ENCODE peak calls at places on chromosomes 2 and 18, in eight cellular contexts. I, F, U, H, O, Y, P and E are unnamed samples.

GRCh38 chr18:27206411-27206810 is 21.3 kb upstream of the CHST9 start:
- DNase-seq in P (no peak), I (no peak), H (no peak), O (no peak), Y (no peak), F (no peak), U (no peak), E (no peak)

GRCh38 chr18:58402247-58402646 is 226.6 kb downstream of the ALPK2 start:
- DNase-seq in U (no peak), P (peak), I (no peak), H (no peak), Y (peak), O (no peak), F (no peak), E (no peak)

GRCh38 chr2:181106789-181107418 is 126.5 kb downstream of the UBE2E3 start:
- DNase-seq in P (peak), U (no peak), H (no peak), I (no peak), Y (peak), O (no peak), F (peak), E (peak)

GRCh38 chr18:48263913-48264506 is 145.2 kb downstream of the ZBTB7C start:
- DNase-seq in I (no peak), H (no peak), Y (no peak), F (no peak), U (no peak), O (no peak), P (no peak), E (no peak)

GRCh38 chr2:69583434-69583833 is 60.1 kb downstream of the AAK1 start:
- DNase-seq in Y (no peak), I (no peak), U (no peak), O (no peak), F (no peak), P (no peak), H (no peak), E (no peak)

GRCh38 chr2:55158111-55158814 is 73.8 kb downstream of the CLHC1 start:
- DNase-seq in H (no peak), F (no peak), U (no peak), Y (no peak), I (no peak), O (no peak), P (peak), E (no peak)

GRCh38 chr2:61705625-61706024 is 148.2 kb downstream of the FAM161A start:
- DNase-seq in H (no peak), P (no peak), I (no peak), F (no peak), U (no peak), Y (no peak), O (no peak), E (no peak)

GRCh38 chr18:36592282-36592681 is 236.5 kb downstream of the TPGS2 start:
- DNase-seq in P (no peak), O (no peak), F (no peak), U (no peak), I (no peak), H (no peak), Y (no peak), E (no peak)

GRCh38 chr2:216775043-216775453 is 79.7 kb upstream of the IGFBP5 start:
- DNase-seq in H (no peak), P (peak), U (no peak), O (peak), Y (peak), I (no peak), F (peak), E (no peak)

GRCh38 chr2:40540026-40540425 is 88.1 kb upstream of the SLC8A1 start:
- DNase-seq in U (no peak), H (no peak), P (no peak), Y (no peak), I (no peak), O (no peak), F (no peak), E (no peak)